ENCODE peak calls at places on chromosomes 12 and 14, in nine cellular contexts. One of them, this sample, is unnamed.

GRCh38 chr12:2739832-2740641 is 54.7 kb upstream of the FKBP4 start:
- DNase-seq in cardiac fibroblast: peak
- DNase-seq in uterus: no peak
- DNase-seq in esophagus squamous epithelium: no peak
- DNase-seq in K562: no peak
- DNase-seq in natural killer cell: no peak
- DNase-seq in sigmoid colon: no peak
- DNase-seq in colonic mucosa: peak
- DNase-seq in fibroblast of lung: peak
- DNase-seq in this sample: peak

GRCh38 chr12:90407841-90408240 is 547.1 kb downstream of the CCER1 start:
- DNase-seq in cardiac fibroblast: peak
- DNase-seq in K562: no peak
- DNase-seq in uterus: no peak
- DNase-seq in colonic mucosa: no peak
- DNase-seq in fibroblast of lung: no peak
- DNase-seq in sigmoid colon: no peak
- DNase-seq in natural killer cell: no peak
- DNase-seq in esophagus squamous epithelium: no peak
- DNase-seq in this sample: no peak

GRCh38 chr12:47881826-47882427 is 22.9 kb downstream of the VDR start:
- DNase-seq in colonic mucosa: no peak
- DNase-seq in fibroblast of lung: peak
- DNase-seq in uterus: peak
- DNase-seq in esophagus squamous epithelium: no peak
- DNase-seq in natural killer cell: no peak
- DNase-seq in cardiac fibroblast: peak
- DNase-seq in K562: no peak
- DNase-seq in sigmoid colon: peak
- DNase-seq in this sample: peak

GRCh38 chr12:25962932-25963525 is 4.5 kb downstream of the RASSF8 start:
- DNase-seq in sigmoid colon: peak
- DNase-seq in K562: no peak
- DNase-seq in cardiac fibroblast: peak
- DNase-seq in uterus: peak
- DNase-seq in esophagus squamous epithelium: no peak
- DNase-seq in colonic mucosa: no peak
- DNase-seq in natural killer cell: no peak
- DNase-seq in fibroblast of lung: no peak
- DNase-seq in this sample: peak

GRCh38 chr12:71642264-71642663 is 21.4 kb downstream of the ZFC3H1 start:
- DNase-seq in esophagus squamous epithelium: no peak
- DNase-seq in uterus: no peak
- DNase-seq in K562: no peak
- DNase-seq in sigmoid colon: no peak
- DNase-seq in cardiac fibroblast: no peak
- DNase-seq in natural killer cell: no peak
- DNase-seq in fibroblast of lung: no peak
- DNase-seq in colonic mucosa: no peak
- DNase-seq in this sample: no peak

GRCh38 chr12:30756074-30756473 is 1.3 kb upstream of the CAPRIN2 start:
- DNase-seq in colonic mucosa: no peak
- DNase-seq in fibroblast of lung: no peak
- DNase-seq in uterus: no peak
- DNase-seq in natural killer cell: no peak
- DNase-seq in sigmoid colon: peak
- DNase-seq in cardiac fibroblast: no peak
- DNase-seq in esophagus squamous epithelium: no peak
- DNase-seq in K562: no peak
- DNase-seq in this sample: no peak

GRCh38 chr14:25833341-25834121 is 764.3 kb downstream of the NOVA1 start:
- DNase-seq in sigmoid colon: no peak
- DNase-seq in cardiac fibroblast: peak
- DNase-seq in natural killer cell: no peak
- DNase-seq in uterus: peak
- DNase-seq in esophagus squamous epithelium: no peak
- DNase-seq in fibroblast of lung: peak
- DNase-seq in K562: peak
- DNase-seq in colonic mucosa: peak
- DNase-seq in this sample: no peak

GRCh38 chr12:53325539-53326061 is 4.2 kb upstream of the AAAS start:
- DNase-seq in esophagus squamous epithelium: no peak
- DNase-seq in cardiac fibroblast: no peak
- DNase-seq in sigmoid colon: peak
- DNase-seq in colonic mucosa: no peak
- DNase-seq in uterus: peak
- DNase-seq in fibroblast of lung: no peak
- DNase-seq in natural killer cell: peak
- DNase-seq in K562: no peak
- DNase-seq in this sample: no peak

GRCh38 chr14:100688598-100689499 is 37.8 kb upstream of the DLK1 start:
- DNase-seq in fibroblast of lung: peak
- DNase-seq in K562: no peak
- DNase-seq in cardiac fibroblast: peak
- DNase-seq in uterus: no peak
- DNase-seq in colonic mucosa: no peak
- DNase-seq in esophagus squamous epithelium: no peak
- DNase-seq in natural killer cell: no peak
- DNase-seq in sigmoid colon: no peak
- DNase-seq in this sample: peak

GRCh38 chr12:34341362-34341733 is 319.1 kb downstream of the ALG10 start:
- DNase-seq in uterus: no peak
- DNase-seq in sigmoid colon: no peak
- DNase-seq in natural killer cell: no peak
- DNase-seq in esophagus squamous epithelium: no peak
- DNase-seq in fibroblast of lung: no peak
- DNase-seq in cardiac fibroblast: no peak
- DNase-seq in colonic mucosa: no peak
- DNase-seq in K562: peak
- DNase-seq in this sample: no peak

GRCh38 chr12:4355843-4356327 is 23.6 kb downstream of the FGF23 start:
- DNase-seq in K562: peak
- DNase-seq in colonic mucosa: peak
- DNase-seq in sigmoid colon: no peak
- DNase-seq in natural killer cell: no peak
- DNase-seq in esophagus squamous epithelium: no peak
- DNase-seq in fibroblast of lung: peak
- DNase-seq in uterus: no peak
- DNase-seq in cardiac fibroblast: peak
- DNase-seq in this sample: no peak

GRCh38 chr14:100103261-100104005 is 38.2 kb downstream of the EVL start:
- DNase-seq in uterus: no peak
- DNase-seq in fibroblast of lung: no peak
- DNase-seq in cardiac fibroblast: peak
- DNase-seq in esophagus squamous epithelium: no peak
- DNase-seq in natural killer cell: no peak
- DNase-seq in colonic mucosa: no peak
- DNase-seq in K562: no peak
- DNase-seq in sigmoid colon: peak
- DNase-seq in this sample: no peak

GRCh38 chr12:49553512-49554088 is 14.3 kb downstream of the MCRS1 start:
- DNase-seq in K562: peak
- DNase-seq in colonic mucosa: no peak
- DNase-seq in natural killer cell: no peak
- DNase-seq in cardiac fibroblast: peak
- DNase-seq in esophagus squamous epithelium: no peak
- DNase-seq in sigmoid colon: no peak
- DNase-seq in uterus: no peak
- DNase-seq in fibroblast of lung: no peak
- DNase-seq in this sample: no peak
- TF ChIP-seq CTCF in K562: peak
- TF ChIP-seq CTCF in colonic mucosa: peak
- TF ChIP-seq CTCF in natural killer cell: no peak
- TF ChIP-seq CTCF in cardiac fibroblast: peak
- TF ChIP-seq CTCF in esophagus squamous epithelium: peak
- TF ChIP-seq CTCF in sigmoid colon: no peak
- TF ChIP-seq CTCF in uterus: no peak
- TF ChIP-seq CTCF in fibroblast of lung: peak
- TF ChIP-seq CTCF in this sample: peak

GRCh38 chr14:102341566-102341965 is 21.1 kb downstream of the CINP start:
- DNase-seq in colonic mucosa: no peak
- DNase-seq in sigmoid colon: no peak
- DNase-seq in K562: no peak
- DNase-seq in fibroblast of lung: no peak
- DNase-seq in natural killer cell: no peak
- DNase-seq in uterus: no peak
- DNase-seq in esophagus squamous epithelium: no peak
- DNase-seq in cardiac fibroblast: no peak
- DNase-seq in this sample: no peak

GRCh38 chr14:102344084-102344483 is 18.6 kb downstream of the CINP start:
- DNase-seq in natural killer cell: no peak
- DNase-seq in uterus: no peak
- DNase-seq in esophagus squamous epithelium: no peak
- DNase-seq in K562: no peak
- DNase-seq in colonic mucosa: no peak
- DNase-seq in fibroblast of lung: no peak
- DNase-seq in sigmoid colon: no peak
- DNase-seq in cardiac fibroblast: no peak
- DNase-seq in this sample: no peak

GRCh38 chr14:102345232-102345631 is 17.5 kb downstream of the CINP start:
- DNase-seq in colonic mucosa: no peak
- DNase-seq in fibroblast of lung: no peak
- DNase-seq in uterus: no peak
- DNase-seq in cardiac fibroblast: no peak
- DNase-seq in K562: no peak
- DNase-seq in esophagus squamous epithelium: no peak
- DNase-seq in natural killer cell: no peak
- DNase-seq in sigmoid colon: no peak
- DNase-seq in this sample: no peak

GRCh38 chr14:102344485-102344884 is 18.2 kb downstream of the CINP start:
- DNase-seq in fibroblast of lung: no peak
- DNase-seq in natural killer cell: no peak
- DNase-seq in K562: no peak
- DNase-seq in uterus: no peak
- DNase-seq in cardiac fibroblast: no peak
- DNase-seq in colonic mucosa: no peak
- DNase-seq in sigmoid colon: no peak
- DNase-seq in esophagus squamous epithelium: no peak
- DNase-seq in this sample: no peak

DNA sequence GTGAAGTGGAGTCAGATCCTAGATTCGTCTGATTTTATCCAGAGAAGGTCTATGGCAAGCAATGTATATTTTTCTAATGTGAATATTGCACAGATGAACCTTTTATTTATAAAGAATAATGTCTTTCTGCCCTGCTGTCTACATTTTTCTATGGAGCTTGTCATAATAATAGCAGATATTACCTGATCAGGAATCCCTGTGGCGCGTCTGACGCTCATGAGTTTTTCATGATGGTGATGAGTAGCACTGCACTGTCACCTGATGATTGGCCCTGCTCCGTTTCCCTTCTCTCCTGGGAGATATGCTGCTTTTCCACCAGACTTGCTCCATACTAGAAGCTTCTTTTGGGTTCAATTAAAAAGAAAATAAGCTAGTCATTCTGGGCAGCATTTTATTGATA is 20.5 kb downstream of the CINP start:
- DNase-seq in uterus: no peak
- DNase-seq in K562: no peak
- DNase-seq in cardiac fibroblast: no peak
- DNase-seq in colonic mucosa: no peak
- DNase-seq in fibroblast of lung: no peak
- DNase-seq in natural killer cell: no peak
- DNase-seq in sigmoid colon: no peak
- DNase-seq in esophagus squamous epithelium: no peak
- DNase-seq in this sample: no peak
- TF ChIP-seq CTCF in uterus: no peak
- TF ChIP-seq CTCF in K562: no peak
- TF ChIP-seq CTCF in cardiac fibroblast: no peak
- TF ChIP-seq CTCF in colonic mucosa: no peak
- TF ChIP-seq CTCF in fibroblast of lung: no peak
- TF ChIP-seq CTCF in natural killer cell: no peak
- TF ChIP-seq CTCF in sigmoid colon: no peak
- TF ChIP-seq CTCF in esophagus squamous epithelium: no peak
- TF ChIP-seq CTCF in this sample: no peak

DNA sequence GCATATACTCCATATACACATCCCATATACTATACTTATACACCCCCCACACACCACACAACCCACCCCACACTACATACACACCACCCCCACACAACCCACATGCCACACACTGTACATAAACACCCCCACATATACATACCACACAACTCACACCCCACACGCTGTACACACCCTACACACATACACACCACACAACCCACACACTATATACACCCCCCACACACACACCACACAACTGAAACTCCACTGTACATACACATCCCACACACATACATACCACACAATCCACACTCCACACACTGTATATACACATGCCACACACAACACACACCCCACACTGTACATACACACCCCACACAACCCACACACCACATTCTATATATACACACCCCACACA is 81.0 kb downstream of the NOC4L start:
- DNase-seq in cardiac fibroblast: no peak
- DNase-seq in colonic mucosa: no peak
- DNase-seq in natural killer cell: no peak
- DNase-seq in uterus: no peak
- DNase-seq in esophagus squamous epithelium: no peak
- DNase-seq in sigmoid colon: no peak
- DNase-seq in fibroblast of lung: no peak
- DNase-seq in K562: no peak
- DNase-seq in this sample: no peak
- TF ChIP-seq CTCF in cardiac fibroblast: no peak
- TF ChIP-seq CTCF in colonic mucosa: no peak
- TF ChIP-seq CTCF in natural killer cell: no peak
- TF ChIP-seq CTCF in uterus: no peak
- TF ChIP-seq CTCF in esophagus squamous epithelium: no peak
- TF ChIP-seq CTCF in sigmoid colon: no peak
- TF ChIP-seq CTCF in fibroblast of lung: no peak
- TF ChIP-seq CTCF in K562: no peak
- TF ChIP-seq CTCF in this sample: no peak

GRCh38 chr12:120496353-120497340 is 734 bp downstream of the DYNLL1 start:
- DNase-seq in sigmoid colon: peak
- DNase-seq in esophagus squamous epithelium: no peak
- DNase-seq in natural killer cell: peak
- DNase-seq in uterus: peak
- DNase-seq in colonic mucosa: peak
- DNase-seq in cardiac fibroblast: peak
- DNase-seq in fibroblast of lung: peak
- DNase-seq in K562: peak
- DNase-seq in this sample: peak
- TF ChIP-seq CTCF in sigmoid colon: no peak
- TF ChIP-seq CTCF in esophagus squamous epithelium: peak
- TF ChIP-seq CTCF in natural killer cell: peak
- TF ChIP-seq CTCF in uterus: no peak
- TF ChIP-seq CTCF in colonic mucosa: no peak
- TF ChIP-seq CTCF in cardiac fibroblast: no peak
- TF ChIP-seq CTCF in fibroblast of lung: no peak
- TF ChIP-seq CTCF in K562: no peak
- TF ChIP-seq CTCF in this sample: no peak